ENCODE peak calls at places on chromosome 20, in eight cellular contexts. One of them, this sample, is unnamed.

GRCh38 chr20:45340951-45341350 is 7.3 kb downstream of the SDC4 start:
- DNase-seq in SK-N-SH: no peak
- DNase-seq in neural progenitor cell: peak
- DNase-seq in neuronal stem cell: no peak
- DNase-seq in adipocyte: no peak
- DNase-seq in HCT116: no peak
- DNase-seq in fibroblast of lung: peak
- DNase-seq in PC-3: no peak
- DNase-seq in this sample: no peak

GRCh38 chr20:6094038-6094437 is 28.8 kb downstream of the FERMT1 start:
- DNase-seq in SK-N-SH: no peak
- DNase-seq in neural progenitor cell: no peak
- DNase-seq in neuronal stem cell: no peak
- DNase-seq in adipocyte: no peak
- DNase-seq in HCT116: no peak
- DNase-seq in fibroblast of lung: no peak
- DNase-seq in PC-3: no peak
- DNase-seq in this sample: no peak

GRCh38 chr20:2794202-2794748 is 6.2 kb downstream of the CPXM1 start:
- DNase-seq in SK-N-SH: no peak
- DNase-seq in neural progenitor cell: no peak
- DNase-seq in neuronal stem cell: no peak
- DNase-seq in adipocyte: no peak
- DNase-seq in HCT116: no peak
- DNase-seq in fibroblast of lung: no peak
- DNase-seq in PC-3: no peak
- DNase-seq in this sample: no peak

GRCh38 chr20:49381558-49382493 is 100.6 kb downstream of the KCNB1 start:
- DNase-seq in SK-N-SH: peak
- DNase-seq in neural progenitor cell: no peak
- DNase-seq in neuronal stem cell: no peak
- DNase-seq in adipocyte: peak
- DNase-seq in HCT116: peak
- DNase-seq in fibroblast of lung: peak
- DNase-seq in PC-3: peak
- DNase-seq in this sample: no peak

GRCh38 chr20:10611357-10611756 is 62.4 kb downstream of the JAG1 start:
- DNase-seq in SK-N-SH: peak
- DNase-seq in neural progenitor cell: peak
- DNase-seq in neuronal stem cell: no peak
- DNase-seq in adipocyte: no peak
- DNase-seq in HCT116: no peak
- DNase-seq in fibroblast of lung: peak
- DNase-seq in PC-3: peak
- DNase-seq in this sample: peak

GRCh38 chr20:22268675-22269074 is 315.7 kb downstream of the FOXA2 start:
- DNase-seq in SK-N-SH: no peak
- DNase-seq in neural progenitor cell: no peak
- DNase-seq in neuronal stem cell: no peak
- DNase-seq in adipocyte: no peak
- DNase-seq in HCT116: no peak
- DNase-seq in fibroblast of lung: no peak
- DNase-seq in PC-3: no peak
- DNase-seq in this sample: no peak

GRCh38 chr20:33653218-33653899 is 8.8 kb upstream of the C20orf144 start:
- DNase-seq in SK-N-SH: peak
- DNase-seq in neural progenitor cell: peak
- DNase-seq in neuronal stem cell: peak
- DNase-seq in adipocyte: peak
- DNase-seq in HCT116: peak
- DNase-seq in fibroblast of lung: peak
- DNase-seq in PC-3: peak
- DNase-seq in this sample: peak

GRCh38 chr20:19692685-19693119 is 65.4 kb upstream of the RIN2 start:
- DNase-seq in SK-N-SH: peak
- DNase-seq in neural progenitor cell: peak
- DNase-seq in neuronal stem cell: peak
- DNase-seq in adipocyte: peak
- DNase-seq in HCT116: peak
- DNase-seq in fibroblast of lung: peak
- DNase-seq in PC-3: peak
- DNase-seq in this sample: peak

GRCh38 chr20:5831539-5832237 is 81.5 kb downstream of the SHLD1 start:
- DNase-seq in SK-N-SH: no peak
- DNase-seq in neural progenitor cell: no peak
- DNase-seq in neuronal stem cell: no peak
- DNase-seq in adipocyte: no peak
- DNase-seq in HCT116: no peak
- DNase-seq in fibroblast of lung: no peak
- DNase-seq in PC-3: no peak
- DNase-seq in this sample: no peak

GRCh38 chr20:24149881-24150307 is 161.3 kb upstream of the GGTLC1 start:
- DNase-seq in SK-N-SH: peak
- DNase-seq in neural progenitor cell: peak
- DNase-seq in neuronal stem cell: peak
- DNase-seq in adipocyte: no peak
- DNase-seq in HCT116: no peak
- DNase-seq in fibroblast of lung: no peak
- DNase-seq in PC-3: peak
- DNase-seq in this sample: no peak

GRCh38 chr20:22453244-22454080 is 130.9 kb downstream of the FOXA2 start:
- DNase-seq in SK-N-SH: peak
- DNase-seq in neural progenitor cell: peak
- DNase-seq in neuronal stem cell: no peak
- DNase-seq in adipocyte: peak
- DNase-seq in HCT116: peak
- DNase-seq in fibroblast of lung: no peak
- DNase-seq in PC-3: peak
- DNase-seq in this sample: no peak

GRCh38 chr20:4375881-4376280 is 345.8 kb upstream of the PRND start:
- DNase-seq in SK-N-SH: no peak
- DNase-seq in neural progenitor cell: no peak
- DNase-seq in neuronal stem cell: no peak
- DNase-seq in adipocyte: peak
- DNase-seq in HCT116: no peak
- DNase-seq in fibroblast of lung: peak
- DNase-seq in PC-3: no peak
- DNase-seq in this sample: no peak

GRCh38 chr20:23139524-23139923 is 53.4 kb upstream of the CD93 start:
- DNase-seq in SK-N-SH: no peak
- DNase-seq in neural progenitor cell: no peak
- DNase-seq in neuronal stem cell: no peak
- DNase-seq in adipocyte: no peak
- DNase-seq in HCT116: no peak
- DNase-seq in fibroblast of lung: no peak
- DNase-seq in PC-3: no peak
- DNase-seq in this sample: peak

GRCh38 chr20:51768759-51769517 is 748 bp upstream of the ATP9A start:
- DNase-seq in SK-N-SH: no peak
- DNase-seq in neural progenitor cell: no peak
- DNase-seq in neuronal stem cell: no peak
- DNase-seq in adipocyte: no peak
- DNase-seq in HCT116: no peak
- DNase-seq in fibroblast of lung: peak
- DNase-seq in PC-3: no peak
- DNase-seq in this sample: no peak

GRCh38 chr20:63942250-63943006 is 13.8 kb downstream of the UCKL1 start:
- DNase-seq in SK-N-SH: no peak
- DNase-seq in neural progenitor cell: peak
- DNase-seq in neuronal stem cell: no peak
- DNase-seq in adipocyte: peak
- DNase-seq in HCT116: no peak
- DNase-seq in fibroblast of lung: peak
- DNase-seq in PC-3: no peak
- DNase-seq in this sample: peak

GRCh38 chr20:39532205-39532604 is 570.1 kb downstream of the DHX35 start:
- DNase-seq in SK-N-SH: no peak
- DNase-seq in neural progenitor cell: no peak
- DNase-seq in neuronal stem cell: no peak
- DNase-seq in adipocyte: no peak
- DNase-seq in HCT116: no peak
- DNase-seq in fibroblast of lung: no peak
- DNase-seq in PC-3: no peak
- DNase-seq in this sample: no peak

GRCh38 chr20:49583669-49584417 is 15.9 kb upstream of the PTGIS start:
- DNase-seq in SK-N-SH: no peak
- DNase-seq in neural progenitor cell: no peak
- DNase-seq in neuronal stem cell: no peak
- DNase-seq in adipocyte: peak
- DNase-seq in HCT116: no peak
- DNase-seq in fibroblast of lung: peak
- DNase-seq in PC-3: peak
- DNase-seq in this sample: no peak

GRCh38 chr20:56430471-56430870 is 18.4 kb downstream of the CASS4 start:
- DNase-seq in SK-N-SH: no peak
- DNase-seq in neural progenitor cell: no peak
- DNase-seq in neuronal stem cell: no peak
- DNase-seq in adipocyte: no peak
- DNase-seq in HCT116: no peak
- DNase-seq in fibroblast of lung: no peak
- DNase-seq in PC-3: no peak
- DNase-seq in this sample: no peak

GRCh38 chr20:40673442-40673841 is 15.6 kb downstream of the MAFB start:
- DNase-seq in SK-N-SH: no peak
- DNase-seq in neural progenitor cell: no peak
- DNase-seq in neuronal stem cell: no peak
- DNase-seq in adipocyte: no peak
- DNase-seq in HCT116: no peak
- DNase-seq in fibroblast of lung: no peak
- DNase-seq in PC-3: peak
- DNase-seq in this sample: no peak

GRCh38 chr20:327041-327945 is 1.9 kb downstream of the SOX12 start:
- DNase-seq in SK-N-SH: peak
- DNase-seq in neural progenitor cell: peak
- DNase-seq in neuronal stem cell: peak
- DNase-seq in adipocyte: peak
- DNase-seq in HCT116: peak
- DNase-seq in fibroblast of lung: peak
- DNase-seq in PC-3: peak
- DNase-seq in this sample: peak

GRCh38 chr20:38315290-38315966 is 11.5 kb downstream of the BPI start:
- DNase-seq in SK-N-SH: peak
- DNase-seq in neural progenitor cell: peak
- DNase-seq in neuronal stem cell: no peak
- DNase-seq in adipocyte: peak
- DNase-seq in HCT116: no peak
- DNase-seq in fibroblast of lung: peak
- DNase-seq in PC-3: peak
- DNase-seq in this sample: no peak

GRCh38 chr20:43982016-43982415 is 67.4 kb downstream of the TOX2 start:
- DNase-seq in SK-N-SH: no peak
- DNase-seq in neural progenitor cell: no peak
- DNase-seq in neuronal stem cell: no peak
- DNase-seq in adipocyte: no peak
- DNase-seq in HCT116: no peak
- DNase-seq in fibroblast of lung: no peak
- DNase-seq in PC-3: no peak
- DNase-seq in this sample: no peak
- H3K9ac ChIP-seq in SK-N-SH: no peak
- H3K9ac ChIP-seq in neural progenitor cell: no peak
- H3K9ac ChIP-seq in neuronal stem cell: no peak
- H3K9ac ChIP-seq in adipocyte: no peak
- H3K9ac ChIP-seq in HCT116: no peak
- H3K9ac ChIP-seq in fibroblast of lung: no peak
- H3K9ac ChIP-seq in PC-3: no peak
- H3K9ac ChIP-seq in this sample: no peak

GRCh38 chr20:47419953-47420352 is 63.5 kb upstream of the ZMYND8 start:
- DNase-seq in SK-N-SH: no peak
- DNase-seq in neural progenitor cell: no peak
- DNase-seq in neuronal stem cell: no peak
- DNase-seq in adipocyte: no peak
- DNase-seq in HCT116: no peak
- DNase-seq in fibroblast of lung: no peak
- DNase-seq in PC-3: no peak
- DNase-seq in this sample: no peak

GRCh38 chr20:47417245-47418060 is 61.0 kb upstream of the ZMYND8 start:
- DNase-seq in SK-N-SH: no peak
- DNase-seq in neural progenitor cell: no peak
- DNase-seq in neuronal stem cell: no peak
- DNase-seq in adipocyte: no peak
- DNase-seq in HCT116: no peak
- DNase-seq in fibroblast of lung: no peak
- DNase-seq in PC-3: no peak
- DNase-seq in this sample: no peak

GRCh38 chr20:47421076-47421475 is 64.6 kb upstream of the ZMYND8 start:
- DNase-seq in SK-N-SH: no peak
- DNase-seq in neural progenitor cell: no peak
- DNase-seq in neuronal stem cell: no peak
- DNase-seq in adipocyte: no peak
- DNase-seq in HCT116: no peak
- DNase-seq in fibroblast of lung: no peak
- DNase-seq in PC-3: no peak
- DNase-seq in this sample: no peak

DNA sequence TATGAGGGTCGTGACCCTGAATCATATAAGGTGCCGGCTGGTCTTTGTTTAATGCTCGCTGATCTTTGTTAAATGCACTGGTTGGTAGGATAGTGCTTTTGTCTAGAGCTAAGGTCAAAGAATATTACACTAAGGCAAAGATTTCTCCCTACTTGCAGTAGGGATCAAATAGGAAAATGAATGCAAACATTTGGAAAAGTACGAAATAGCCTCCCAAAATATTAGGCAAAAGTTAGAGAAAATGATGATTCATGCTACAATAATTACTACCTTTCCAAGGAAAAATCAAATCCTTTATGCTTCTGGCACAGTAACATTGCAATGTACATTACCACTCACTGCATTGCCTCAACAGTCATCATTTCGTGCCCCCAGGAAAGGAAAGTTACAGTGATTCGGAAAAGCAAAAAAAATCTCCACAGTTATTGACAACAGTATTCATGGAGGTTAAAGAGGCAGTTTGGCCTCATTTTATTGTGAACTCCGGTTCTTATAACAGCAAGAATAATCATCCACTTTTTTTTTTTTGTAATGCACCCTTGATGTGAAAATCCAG is 61.6 kb upstream of the ZMYND8 start:
- DNase-seq in SK-N-SH: no peak
- DNase-seq in neural progenitor cell: no peak
- DNase-seq in neuronal stem cell: no peak
- DNase-seq in adipocyte: no peak
- DNase-seq in HCT116: no peak
- DNase-seq in fibroblast of lung: no peak
- DNase-seq in PC-3: peak
- DNase-seq in this sample: no peak
- H3K9ac ChIP-seq in SK-N-SH: no peak
- H3K9ac ChIP-seq in neural progenitor cell: no peak
- H3K9ac ChIP-seq in neuronal stem cell: no peak
- H3K9ac ChIP-seq in adipocyte: no peak
- H3K9ac ChIP-seq in HCT116: no peak
- H3K9ac ChIP-seq in fibroblast of lung: no peak
- H3K9ac ChIP-seq in PC-3: no peak
- H3K9ac ChIP-seq in this sample: no peak

GRCh38 chr20:32523613-32524218 is 61.4 kb downstream of the NOL4L start:
- DNase-seq in SK-N-SH: peak
- DNase-seq in neural progenitor cell: no peak
- DNase-seq in neuronal stem cell: no peak
- DNase-seq in adipocyte: no peak
- DNase-seq in HCT116: no peak
- DNase-seq in fibroblast of lung: no peak
- DNase-seq in PC-3: no peak
- DNase-seq in this sample: no peak
- H3K9ac ChIP-seq in SK-N-SH: no peak
- H3K9ac ChIP-seq in neural progenitor cell: no peak
- H3K9ac ChIP-seq in neuronal stem cell: no peak
- H3K9ac ChIP-seq in adipocyte: no peak
- H3K9ac ChIP-seq in HCT116: no peak
- H3K9ac ChIP-seq in fibroblast of lung: no peak
- H3K9ac ChIP-seq in PC-3: no peak
- H3K9ac ChIP-seq in this sample: peak

GRCh38 chr20:31694842-31695593 is 27.6 kb downstream of the BCL2L1 start:
- DNase-seq in SK-N-SH: no peak
- DNase-seq in neural progenitor cell: no peak
- DNase-seq in neuronal stem cell: no peak
- DNase-seq in adipocyte: no peak
- DNase-seq in HCT116: no peak
- DNase-seq in fibroblast of lung: no peak
- DNase-seq in PC-3: peak
- DNase-seq in this sample: no peak
- H3K9ac ChIP-seq in SK-N-SH: peak
- H3K9ac ChIP-seq in neural progenitor cell: no peak
- H3K9ac ChIP-seq in neuronal stem cell: no peak
- H3K9ac ChIP-seq in adipocyte: peak
- H3K9ac ChIP-seq in HCT116: peak
- H3K9ac ChIP-seq in fibroblast of lung: no peak
- H3K9ac ChIP-seq in PC-3: peak
- H3K9ac ChIP-seq in this sample: peak